ENCODE peak calls at places on chromosomes 4 and X, in seven cellular contexts. D, V, F, H, I, X and B are unnamed samples. For H3K4me1, the result is how much of the 10 kb centered on the place peaks cover.

GRCh38 chr4:30754021-30754420 is 33.9 kb downstream of the PCDH7 start:
- DNase-seq in D (no peak), V (no peak), F (peak), H (peak), I (peak), X (no peak), B (no peak)

GRCh38 chr4:34250562-34250961 is 1993.8 kb downstream of the ARAP2 start:
- DNase-seq in D (no peak), V (no peak), F (peak), H (no peak), I (no peak), X (no peak), B (no peak)

GRCh38 chr4:40247350-40247749 is 50.5 kb downstream of the RHOH start:
- DNase-seq in D (no peak), V (no peak), F (no peak), H (no peak), I (no peak), X (no peak), B (peak)

GRCh38 chr4:15106417-15106816 is 104.1 kb downstream of the CPEB2 start:
- DNase-seq in D (no peak), V (no peak), F (peak), H (no peak), I (no peak), X (no peak), B (no peak)

GRCh38 chrX:152641996-152642395 is 4.3 kb downstream of the GABRQ start:
- DNase-seq in D (peak), V (no peak), F (peak), H (peak), I (no peak), X (no peak), B (no peak)

GRCh38 chrX:71320126-71320525 is 18.6 kb downstream of the ITGB1BP2 start:
- DNase-seq in D (no peak), V (no peak), F (no peak), H (no peak), I (no peak), X (no peak), B (no peak)

GRCh38 chr4:182828678-182829025 is 88.5 kb downstream of the DCTD start:
- DNase-seq in D (no peak), V (no peak), F (no peak), H (no peak), I (no peak), X (no peak), B (no peak)

GRCh38 chr4:75985116-75985515 is 5.6 kb downstream of the SDAD1 start:
- DNase-seq in D (no peak), V (no peak), F (peak), H (no peak), I (no peak), X (no peak), B (no peak)

GRCh38 chr4:137532869-137533236 is 559 bp upstream of the PCDH18 start:
- DNase-seq in D (no peak), V (no peak), F (peak), H (no peak), I (no peak), X (no peak), B (no peak)

GRCh38 chr4:149897784-149898183 is 82.1 kb upstream of the IQCM start:
- DNase-seq in D (no peak), V (no peak), F (peak), H (no peak), I (peak), X (no peak), B (no peak)

GRCh38 chr4:183906486-183906735 is 1.3 kb downstream of the STOX2 start:
- DNase-seq in D (no peak), V (no peak), F (no peak), H (no peak), I (no peak), X (no peak), B (no peak)

GRCh38 chrX:151725338-151725614 is 9.3 kb upstream of the CNGA2 start:
- DNase-seq in D (no peak), V (no peak), F (no peak), H (no peak), I (no peak), X (no peak), B (no peak)

GRCh38 chrX:38206036-38206435 is 14.6 kb downstream of the SRPX start:
- DNase-seq in D (no peak), V (no peak), F (peak), H (no peak), I (no peak), X (no peak), B (no peak)

GRCh38 chrX:44036336-44036735 is 63.1 kb upstream of the NDP start:
- DNase-seq in D (no peak), V (no peak), F (peak), H (no peak), I (no peak), X (no peak), B (no peak)

GRCh38 chr4:97953171-97953570 is 190.1 kb downstream of the STPG2 start:
- DNase-seq in D (no peak), V (no peak), F (no peak), H (no peak), I (no peak), X (no peak), B (no peak)

GRCh38 chrX:143781103-143781502 is 60.6 kb upstream of the SPANXN2 start:
- DNase-seq in D (no peak), V (no peak), F (peak), H (peak), I (no peak), X (no peak), B (no peak)

GRCh38 chrX:82320554-82320953 is 1118.7 kb downstream of the SH3BGRL start:
- DNase-seq in D (no peak), V (no peak), F (no peak), H (no peak), I (no peak), X (no peak), B (no peak)

GRCh38 chr4:60389636-60390035 is 810.5 kb upstream of the ADGRL3 start:
- DNase-seq in D (no peak), V (no peak), F (no peak), H (no peak), I (no peak), X (no peak), B (no peak)

GRCh38 chrX:51891821-51892551 is 1.4 kb upstream of the MAGED1 start:
- DNase-seq in D (no peak), V (no peak), F (peak), H (no peak), I (no peak), X (no peak), B (no peak)

GRCh38 chr4:13218316-13218958 is 265.7 kb downstream of the RAB28 start:
- DNase-seq in D (no peak), V (no peak), F (no peak), H (no peak), I (no peak), X (no peak), B (no peak)

GRCh38 chr4:67565284-67565683 is 6.8 kb downstream of the STAP1 start:
- DNase-seq in D (no peak), V (no peak), F (peak), H (no peak), I (no peak), X (no peak), B (no peak)

GRCh38 chrX:32532282-32532681 is 679.1 kb downstream of the DMD start:
- DNase-seq in D (no peak), V (no peak), F (no peak), H (no peak), I (no peak), X (no peak), B (no peak)

GRCh38 chr4:26028793-26029511 is 114.9 kb downstream of the SMIM20 start:
- DNase-seq in D (peak), V (peak), F (peak), H (peak), I (no peak), X (no peak), B (peak)

GRCh38 chrX:72018277-72019112 is 107.8 kb downstream of the NHSL2 start:
- DNase-seq in D (peak), V (peak), F (peak), H (peak), I (peak), X (no peak), B (peak)

GRCh38 chr4:151540728-151541437 is 131.9 kb downstream of the FHIP1A start:
- DNase-seq in D (no peak), V (no peak), F (peak), H (peak), I (peak), X (peak), B (no peak)

GRCh38 chrX:31921236-31921635 is 849.4 kb upstream of the FTHL17 start:
- DNase-seq in D (no peak), V (no peak), F (no peak), H (no peak), I (no peak), X (no peak), B (no peak)

GRCh38 chrX:18899796-18900380 is 84.0 kb downstream of the PHKA2 start:
- DNase-seq in D (no peak), V (no peak), F (no peak), H (peak), I (no peak), X (no peak), B (no peak)

GRCh38 chr4:1175635-1176229 is 3.3 kb upstream of the SPON2 start:
- DNase-seq in D (no peak), V (no peak), F (no peak), H (no peak), I (no peak), X (no peak), B (no peak)

GRCh38 chr4:6172093-6172926 is 28.0 kb downstream of the JAKMIP1 start:
- DNase-seq in D (no peak), V (no peak), F (no peak), H (no peak), I (no peak), X (no peak), B (peak)

GRCh38 chr4:48079972-48080391 is 54.1 kb downstream of the TXK start:
- DNase-seq in D (no peak), V (no peak), F (no peak), H (peak), I (no peak), X (no peak), B (no peak)

GRCh38 chrX:39982927-39983326 is 114.8 kb downstream of the BCOR start:
- DNase-seq in D (no peak), V (no peak), F (no peak), H (no peak), I (no peak), X (no peak), B (no peak)

GRCh38 chrX:30627818-30628652 is 25.2 kb upstream of the GK start:
- DNase-seq in D (no peak), V (no peak), F (no peak), H (no peak), I (no peak), X (no peak), B (no peak)

GRCh38 chr4:31592293-31592692 is 872.1 kb downstream of the PCDH7 start:
- DNase-seq in D (no peak), V (no peak), F (no peak), H (no peak), I (no peak), X (no peak), B (no peak)

GRCh38 chr4:109925396-109925795 is 12.7 kb downstream of the EGF start:
- DNase-seq in D (no peak), V (no peak), F (no peak), H (no peak), I (no peak), X (no peak), B (no peak)

GRCh38 chr4:12926189-12927066 is 557.7 kb downstream of the RAB28 start:
- DNase-seq in D (no peak), V (no peak), F (no peak), H (no peak), I (no peak), X (no peak), B (no peak)

GRCh38 chr4:52958232-52958631 is 96.1 kb downstream of the RASL11B start:
- DNase-seq in D (no peak), V (no peak), F (no peak), H (no peak), I (no peak), X (no peak), B (no peak)

GRCh38 chr4:121776610-121777401 is 11.8 kb upstream of the SMIM43 start:
- DNase-seq in D (no peak), V (no peak), F (peak), H (no peak), I (no peak), X (no peak), B (no peak)

DNA sequence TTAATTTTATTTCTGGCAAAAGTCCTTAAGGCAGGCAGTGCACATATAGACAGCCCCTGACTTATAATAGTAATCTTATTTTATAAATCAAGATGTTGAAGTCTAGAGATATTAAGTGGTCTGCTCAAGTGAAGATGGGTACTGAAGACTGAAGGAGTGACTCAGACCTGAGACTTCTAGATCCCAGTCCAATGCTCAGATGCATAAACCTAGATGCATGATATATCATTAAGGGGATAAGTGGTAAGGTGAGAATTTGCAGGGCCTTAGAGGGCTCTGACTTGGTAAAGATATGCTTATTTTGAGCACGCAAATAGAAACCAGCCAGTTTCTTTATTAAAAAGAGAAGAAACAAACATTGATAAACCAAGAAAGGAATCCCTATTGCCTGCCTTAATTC is 42.9 kb downstream of the SLC9A7 start:
- DNase-seq in D (no peak), V (no peak), F (no peak), H (no peak), I (no peak), X (no peak), B (no peak)
- H3K4me1 ChIP-seq in D (under half), V (under half), F (under half), H (under half), I (under half), X (under half), B (under half)

GRCh38 chr4:89468632-89469031 is 161.0 kb upstream of the GPRIN3 start:
- DNase-seq in D (no peak), V (no peak), F (no peak), H (no peak), I (no peak), X (no peak), B (no peak)

GRCh38 chr4:89469930-89470375 is 162.4 kb upstream of the GPRIN3 start:
- DNase-seq in D (no peak), V (no peak), F (peak), H (no peak), I (no peak), X (no peak), B (peak)

GRCh38 chr4:89469512-89469911 is 161.9 kb upstream of the GPRIN3 start:
- DNase-seq in D (no peak), V (no peak), F (peak), H (no peak), I (no peak), X (no peak), B (no peak)
- H3K4me3 ChIP-seq in D (no peak), V (peak), F (peak), H (no peak), I (no peak), X (no peak), B (peak)

GRCh38 chr4:168453146-168453545 is 27.1 kb downstream of the DDX60L start:
- DNase-seq in D (no peak), V (no peak), F (no peak), H (no peak), I (no peak), X (no peak), B (no peak)
- H3K4me1 ChIP-seq in D (under half), V (under half), F (under half), H (under half), I (under half), X (under half), B (under half)

DNA sequence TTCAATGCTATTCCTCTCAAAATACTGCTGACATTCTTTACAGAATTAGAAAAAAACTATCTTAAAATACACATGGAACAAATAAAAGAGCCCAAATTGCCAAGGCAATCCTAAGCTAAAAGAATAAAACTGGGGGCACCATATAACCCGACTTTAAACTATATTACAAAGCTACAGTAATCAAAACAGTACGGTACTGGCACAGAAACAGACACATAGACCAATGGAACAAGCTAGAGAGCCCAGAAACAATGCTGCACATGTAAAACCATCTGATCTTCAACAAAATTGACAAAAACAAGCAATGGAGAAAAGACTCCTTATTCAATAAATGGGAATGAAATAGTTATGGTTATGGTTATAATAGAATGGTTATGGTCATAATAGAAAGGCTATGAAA is 482.6 kb downstream of the IDS start:
- DNase-seq in D (no peak), V (no peak), F (no peak), H (no peak), I (no peak), X (no peak), B (no peak)
- H3K4me3 ChIP-seq in D (no peak), V (no peak), F (no peak), H (no peak), I (no peak), X (no peak), B (no peak)

DNA sequence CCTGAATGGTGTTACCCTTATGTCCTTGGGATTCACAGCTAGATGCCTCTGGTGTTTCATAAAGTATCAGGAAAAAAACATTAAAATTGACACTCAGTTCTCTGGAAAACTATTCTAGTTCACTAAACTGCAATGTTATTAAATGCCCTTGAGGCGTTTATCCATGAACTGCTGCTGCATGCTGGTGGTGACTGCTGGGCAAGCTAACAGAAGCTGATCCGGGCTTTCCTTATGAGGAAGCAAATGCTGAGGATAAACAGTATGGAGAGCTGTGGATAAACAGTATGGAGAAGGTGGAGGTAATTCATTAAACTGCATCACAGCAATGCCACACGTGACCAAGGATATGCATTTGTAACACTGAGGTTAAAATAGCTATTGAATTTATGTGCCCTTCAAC is 227.0 kb downstream of the NR3C2 start:
- DNase-seq in D (no peak), V (no peak), F (no peak), H (no peak), I (no peak), X (no peak), B (no peak)
- H3K4me1 ChIP-seq in D (under half), V (under half), F (under half), H (under half), I (under half), X (under half), B (under half)

DNA sequence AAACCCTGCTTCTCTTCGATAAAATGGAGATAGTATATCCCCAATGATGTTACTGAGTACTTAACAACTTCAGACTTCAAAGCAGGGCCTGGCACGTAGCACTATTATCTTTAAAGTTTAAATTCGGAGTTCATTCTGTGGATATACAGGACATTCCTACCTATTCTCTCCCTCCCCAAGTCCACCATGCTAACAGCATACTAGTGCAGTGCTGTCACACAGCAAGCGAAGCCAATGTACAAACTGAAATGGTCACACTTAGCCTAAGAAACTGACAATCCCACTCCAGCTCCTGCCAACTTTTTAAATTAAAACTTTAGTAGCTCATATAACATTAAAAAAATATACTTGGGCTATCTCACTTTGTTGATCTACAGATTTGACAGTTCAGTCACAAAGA is 1.2 kb upstream of the DNAJB14 start:
- DNase-seq in D (no peak), V (no peak), F (peak), H (no peak), I (no peak), X (no peak), B (no peak)
- H3K4me3 ChIP-seq in D (no peak), V (no peak), F (peak), H (peak), I (peak), X (peak), B (peak)

GRCh38 chr4:86595426-86595805 is 1.3 kb downstream of the PTPN13 start:
- DNase-seq in D (no peak), V (no peak), F (peak), H (no peak), I (peak), X (no peak), B (peak)
- H3K4me1 ChIP-seq in D (under half), V (under half), F (under half), H (under half), I (under half), X (under half), B (under half)

GRCh38 chrX:66632986-66633385 is 5.9 kb downstream of the EDA2R start:
- DNase-seq in D (no peak), V (no peak), F (peak), H (no peak), I (no peak), X (no peak), B (no peak)
- H3K4me3 ChIP-seq in D (no peak), V (no peak), F (peak), H (no peak), I (no peak), X (no peak), B (no peak)